ENCODE peak calls at places on chromosomes 16 and 17, in eight cellular contexts. K is A673, Y is suprapubic skin, D is thoracic aorta, X is cardiac muscle cell, R is colonic mucosa, A is pancreas, G is PC-3. T is an unnamed sample. For H3K4me1, the result is how much of the 10 kb centered on the place peaks cover.

GRCh38 chr17:63279498-63280230 is 166.4 kb downstream of the CYB561 start:
- DNase-seq in K (no peak), D (no peak), G (peak), R (no peak), X (no peak), A (no peak), Y (no peak), T (no peak)

GRCh38 chr17:46264456-46265198 is 30.3 kb upstream of the LRRC37A start:
- DNase-seq in G (peak), X (peak), D (no peak), Y (no peak), R (no peak), K (no peak), A (no peak), T (no peak)

GRCh38 chr17:68033636-68034451 is 1.7 kb upstream of the KPNA2 start:
- DNase-seq in Y (no peak), D (no peak), G (peak), K (peak), X (peak), R (no peak), A (no peak), T (no peak)

GRCh38 chr16:1102921-1103648 is 7.0 kb upstream of the C1QTNF8 start:
- DNase-seq in D (no peak), G (peak), X (peak), Y (no peak), R (peak), A (peak), K (peak), T (peak)

GRCh38 chr16:4089251-4089810 is 26.9 kb downstream of the ADCY9 start:
- DNase-seq in G (no peak), X (no peak), A (no peak), Y (peak), K (no peak), D (no peak), R (no peak), T (no peak)

GRCh38 chr17:61766520-61766919 is 96.8 kb downstream of the BRIP1 start:
- DNase-seq in Y (no peak), A (no peak), X (no peak), G (peak), R (no peak), K (no peak), D (no peak), T (no peak)

GRCh38 chr17:12512712-12513355 is 152.9 kb upstream of the MYOCD start:
- DNase-seq in D (no peak), A (no peak), Y (no peak), R (no peak), G (no peak), K (peak), X (no peak), T (no peak)

GRCh38 chr17:30838187-30838807 is 6.5 kb downstream of the ATAD5 start:
- DNase-seq in R (no peak), X (no peak), Y (no peak), A (no peak), D (no peak), G (no peak), K (no peak), T (no peak)

GRCh38 chr17:16443390-16444257 is 28.3 kb downstream of the TRPV2 start:
- DNase-seq in K (no peak), Y (no peak), G (no peak), R (no peak), A (no peak), X (no peak), D (no peak), T (no peak)

GRCh38 chr16:57795431-57795878 is 6.8 kb downstream of the KIFC3 start:
- DNase-seq in X (peak), G (peak), K (peak), D (no peak), Y (no peak), R (no peak), A (peak), T (peak)

GRCh38 chr17:1032391-1032790 is 35.5 kb downstream of the TIMM22 start:
- DNase-seq in R (no peak), G (no peak), K (no peak), Y (no peak), X (no peak), D (no peak), A (no peak), T (no peak)

GRCh38 chr17:1029912-1030656 is 33.2 kb downstream of the TIMM22 start:
- DNase-seq in A (no peak), G (no peak), R (no peak), Y (no peak), X (no peak), K (no peak), D (no peak), T (no peak)

GRCh38 chr17:1030684-1031557 is 34.0 kb downstream of the TIMM22 start:
- DNase-seq in A (no peak), G (no peak), X (no peak), Y (no peak), D (no peak), R (no peak), K (no peak), T (peak)

GRCh38 chr17:1033503-1033902 is 36.6 kb downstream of the TIMM22 start:
- DNase-seq in R (no peak), K (no peak), Y (no peak), G (no peak), A (no peak), D (no peak), X (no peak), T (no peak)

GRCh38 chr17:1031711-1032110 is 34.8 kb downstream of the TIMM22 start:
- DNase-seq in D (no peak), A (peak), K (peak), R (peak), X (peak), G (no peak), Y (no peak), T (peak)
- H3K4me1 ChIP-seq in D (half or more), A (under half), K (under half), R (under half), X (under half), G (under half), Y (under half), T (under half)

GRCh38 chr16:75238132-75238852 is 13.1 kb downstream of the BCAR1 start:
- DNase-seq in Y (peak), K (peak), A (peak), R (peak), G (no peak), D (peak), X (peak), T (peak)
- TF ChIP-seq CTCF in Y (no peak), K (no peak), A (no peak), R (no peak), G (no peak), D (peak), X (no peak), T (no peak)

DNA sequence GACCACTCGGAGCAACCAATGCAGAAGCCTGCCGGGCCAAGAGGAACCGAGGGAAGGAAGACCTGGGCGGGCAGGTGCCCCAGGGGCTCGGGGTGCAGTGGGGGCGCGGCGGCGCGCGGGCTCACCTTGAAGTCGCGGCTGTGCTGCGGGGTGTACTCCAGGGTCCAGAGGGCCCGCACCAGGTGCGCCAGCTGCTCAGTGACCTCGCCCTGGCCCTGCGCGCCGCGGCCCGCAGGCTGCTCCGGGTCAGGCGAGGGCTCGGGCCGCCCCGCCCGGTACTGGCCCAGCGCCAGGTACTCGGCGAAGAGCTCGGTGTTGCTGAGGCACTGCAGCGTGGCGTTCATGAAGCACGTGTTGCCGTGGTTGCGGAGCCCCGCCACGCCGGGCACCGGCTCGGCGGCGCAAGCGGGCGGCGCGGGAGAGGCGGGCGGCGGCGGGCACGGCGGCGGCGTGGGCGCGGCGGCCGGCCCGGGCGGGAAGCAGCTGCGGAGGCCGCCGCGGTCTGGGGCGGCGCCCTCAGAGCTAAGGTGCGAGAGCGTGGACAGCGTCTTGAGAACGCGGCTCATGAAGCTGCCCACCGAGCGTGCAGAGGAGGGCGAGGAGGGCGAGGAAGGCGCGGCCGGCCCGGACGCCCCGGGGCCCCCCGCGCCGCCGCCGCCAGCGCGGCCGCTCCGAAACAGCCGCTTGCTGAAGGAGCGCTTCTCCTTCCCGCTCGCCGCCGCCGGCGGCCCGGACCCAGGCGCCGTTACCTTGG is 562 bp downstream of the USP31 start:
- DNase-seq in K (peak), R (peak), A (peak), D (no peak), G (peak), X (peak), Y (peak), T (peak)
- H3K27ac ChIP-seq in K (peak), R (peak), A (peak), D (peak), G (peak), X (no peak), Y (peak), T (peak)

GRCh38 chr16:84836967-84837366 is 17.2 kb downstream of the CRISPLD2 start:
- DNase-seq in X (no peak), R (no peak), A (no peak), Y (no peak), K (no peak), D (no peak), G (no peak), T (peak)

GRCh38 chr16:84833542-84834402 is 14.0 kb downstream of the CRISPLD2 start:
- DNase-seq in R (no peak), K (no peak), D (no peak), G (no peak), X (no peak), Y (no peak), A (no peak), T (no peak)

GRCh38 chr16:84838383-84838948 is 18.7 kb downstream of the CRISPLD2 start:
- DNase-seq in Y (peak), R (no peak), D (no peak), X (no peak), A (no peak), G (peak), K (no peak), T (peak)

GRCh38 chr16:84834403-84834772 is 14.6 kb downstream of the CRISPLD2 start:
- DNase-seq in D (no peak), A (no peak), G (no peak), Y (no peak), R (no peak), X (no peak), K (no peak), T (no peak)

DNA sequence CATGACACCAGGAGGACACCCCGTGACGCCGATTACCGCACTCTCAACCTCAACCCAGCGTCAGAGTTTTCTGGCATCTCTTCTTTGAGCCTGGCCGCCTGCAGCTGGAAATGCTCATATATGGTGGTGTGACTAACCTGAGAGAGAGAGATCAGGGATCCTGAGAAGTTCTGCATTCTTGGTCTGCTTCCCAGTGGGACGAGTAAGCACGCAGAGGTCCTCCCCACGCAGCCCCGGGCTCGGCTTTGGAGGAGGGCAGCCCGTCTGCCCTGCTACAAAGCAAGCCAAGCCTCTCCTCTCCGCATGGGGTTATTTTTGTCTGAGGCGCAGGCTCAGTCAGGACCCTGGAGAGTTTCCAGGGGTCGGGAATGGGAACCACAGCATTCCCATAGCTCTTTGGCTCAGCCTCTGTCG is 16.5 kb downstream of the CRISPLD2 start:
- DNase-seq in A (peak), K (peak), X (peak), Y (no peak), D (peak), R (no peak), G (peak), T (peak)
- H3K4me1 ChIP-seq in A (under half), K (under half), X (under half), Y (half or more), D (half or more), R (under half), G (under half), T (under half)

GRCh38 chr16:64047207-64047606 is 1074.7 kb downstream of the CDH11 start:
- DNase-seq in R (no peak), D (no peak), A (no peak), X (no peak), K (no peak), G (peak), Y (no peak), T (no peak)

GRCh38 chr16:64047878-64048277 is 1074.0 kb downstream of the CDH11 start:
- DNase-seq in Y (no peak), K (no peak), G (no peak), R (no peak), D (no peak), A (no peak), X (no peak), T (no peak)

GRCh38 chr16:64051826-64052225 is 1070.0 kb downstream of the CDH11 start:
- DNase-seq in K (peak), X (peak), R (no peak), G (peak), D (no peak), A (no peak), Y (no peak), T (no peak)
- TF ChIP-seq CTCF in K (peak), X (peak), R (no peak), G (peak), D (no peak), A (no peak), Y (no peak), T (no peak)

T was measured in psoas muscle.